ENCODE peak calls at places on chromosomes 2 and 18, in four cellular contexts. One of them, this sample, is unnamed. For H3K4me1 and H3K36me3, the result is how much of the 10 kb centered on the place peaks cover.

GRCh38 chr18:904135-905090 is at the start of gene ADCYAP1:
- DNase-seq in SJSA1: no peak
- DNase-seq in Peyer's patch: no peak
- DNase-seq in GM23248: peak
- DNase-seq in this sample: no peak

GRCh38 chr2:53911434-53912189 is 51.8 kb upstream of the GPR75 start:
- DNase-seq in SJSA1: no peak
- DNase-seq in Peyer's patch: no peak
- DNase-seq in GM23248: peak
- DNase-seq in this sample: no peak

GRCh38 chr18:8045890-8046289 is 478.8 kb downstream of the PTPRM start:
- DNase-seq in SJSA1: no peak
- DNase-seq in GM23248: peak
- DNase-seq in Peyer's patch: no peak
- DNase-seq in this sample: no peak

GRCh38 chr2:205755923-205756322 is 73.6 kb downstream of the NRP2 start:
- DNase-seq in GM23248: peak
- DNase-seq in SJSA1: no peak
- DNase-seq in Peyer's patch: no peak
- DNase-seq in this sample: peak

GRCh38 chr2:121228521-121228920 is 56.5 kb downstream of the TFCP2L1 start:
- DNase-seq in SJSA1: no peak
- DNase-seq in Peyer's patch: no peak
- DNase-seq in GM23248: no peak
- DNase-seq in this sample: no peak

GRCh38 chr2:46954951-46955571 is 39.5 kb upstream of the MCFD2 start:
- DNase-seq in SJSA1: peak
- DNase-seq in GM23248: peak
- DNase-seq in Peyer's patch: peak
- DNase-seq in this sample: peak

GRCh38 chr2:11239718-11240462 is 84.6 kb downstream of the SLC66A3 start:
- DNase-seq in GM23248: peak
- DNase-seq in SJSA1: peak
- DNase-seq in Peyer's patch: no peak
- DNase-seq in this sample: no peak

GRCh38 chr2:207951734-207952480 is 73.4 kb downstream of the PLEKHM3 start:
- DNase-seq in Peyer's patch: no peak
- DNase-seq in SJSA1: no peak
- DNase-seq in GM23248: no peak
- DNase-seq in this sample: no peak

GRCh38 chr2:39660612-39661196 is 5.0 kb upstream of the TMEM178A start:
- DNase-seq in SJSA1: no peak
- DNase-seq in GM23248: no peak
- DNase-seq in Peyer's patch: no peak
- DNase-seq in this sample: no peak

GRCh38 chr2:196206804-196207203 is 35.4 kb upstream of the STK17B start:
- DNase-seq in Peyer's patch: no peak
- DNase-seq in GM23248: no peak
- DNase-seq in SJSA1: no peak
- DNase-seq in this sample: no peak

GRCh38 chr2:86787701-86788100 is 3.0 kb downstream of the CD8A start:
- DNase-seq in GM23248: no peak
- DNase-seq in Peyer's patch: no peak
- DNase-seq in SJSA1: no peak
- DNase-seq in this sample: no peak

GRCh38 chr2:236628256-236628961 is 58.8 kb downstream of the ACKR3 start:
- DNase-seq in SJSA1: no peak
- DNase-seq in GM23248: no peak
- DNase-seq in Peyer's patch: peak
- DNase-seq in this sample: no peak

GRCh38 chr2:165382362-165382761 is 87.1 kb upstream of the CSRNP3 start:
- DNase-seq in SJSA1: no peak
- DNase-seq in GM23248: no peak
- DNase-seq in Peyer's patch: no peak
- DNase-seq in this sample: no peak

GRCh38 chr2:1715184-1716012 is 28.9 kb downstream of the PXDN start:
- DNase-seq in SJSA1: no peak
- DNase-seq in GM23248: peak
- DNase-seq in Peyer's patch: no peak
- DNase-seq in this sample: no peak

GRCh38 chr18:58223717-58224424 is 179.8 kb downstream of the NEDD4L start:
- DNase-seq in GM23248: peak
- DNase-seq in SJSA1: peak
- DNase-seq in Peyer's patch: peak
- DNase-seq in this sample: no peak

GRCh38 chr2:56540901-56541300 is 357.1 kb downstream of the CCDC85A start:
- DNase-seq in GM23248: no peak
- DNase-seq in SJSA1: no peak
- DNase-seq in Peyer's patch: no peak
- DNase-seq in this sample: no peak

GRCh38 chr2:85257359-85258193 is 70.2 kb downstream of the TGOLN2 start:
- DNase-seq in SJSA1: no peak
- DNase-seq in Peyer's patch: no peak
- DNase-seq in GM23248: peak
- DNase-seq in this sample: no peak
- H3K27ac ChIP-seq in SJSA1: peak
- H3K27ac ChIP-seq in Peyer's patch: no peak
- H3K27ac ChIP-seq in GM23248: no peak
- H3K27ac ChIP-seq in this sample: peak

GRCh38 chr18:36829362-36830140 is 624 bp downstream of the KIAA1328 start:
- DNase-seq in SJSA1: no peak
- DNase-seq in Peyer's patch: no peak
- DNase-seq in GM23248: peak
- DNase-seq in this sample: no peak
- H3K4me1 ChIP-seq in SJSA1: under half
- H3K4me1 ChIP-seq in Peyer's patch: under half
- H3K4me1 ChIP-seq in GM23248: under half
- H3K4me1 ChIP-seq in this sample: under half

DNA sequence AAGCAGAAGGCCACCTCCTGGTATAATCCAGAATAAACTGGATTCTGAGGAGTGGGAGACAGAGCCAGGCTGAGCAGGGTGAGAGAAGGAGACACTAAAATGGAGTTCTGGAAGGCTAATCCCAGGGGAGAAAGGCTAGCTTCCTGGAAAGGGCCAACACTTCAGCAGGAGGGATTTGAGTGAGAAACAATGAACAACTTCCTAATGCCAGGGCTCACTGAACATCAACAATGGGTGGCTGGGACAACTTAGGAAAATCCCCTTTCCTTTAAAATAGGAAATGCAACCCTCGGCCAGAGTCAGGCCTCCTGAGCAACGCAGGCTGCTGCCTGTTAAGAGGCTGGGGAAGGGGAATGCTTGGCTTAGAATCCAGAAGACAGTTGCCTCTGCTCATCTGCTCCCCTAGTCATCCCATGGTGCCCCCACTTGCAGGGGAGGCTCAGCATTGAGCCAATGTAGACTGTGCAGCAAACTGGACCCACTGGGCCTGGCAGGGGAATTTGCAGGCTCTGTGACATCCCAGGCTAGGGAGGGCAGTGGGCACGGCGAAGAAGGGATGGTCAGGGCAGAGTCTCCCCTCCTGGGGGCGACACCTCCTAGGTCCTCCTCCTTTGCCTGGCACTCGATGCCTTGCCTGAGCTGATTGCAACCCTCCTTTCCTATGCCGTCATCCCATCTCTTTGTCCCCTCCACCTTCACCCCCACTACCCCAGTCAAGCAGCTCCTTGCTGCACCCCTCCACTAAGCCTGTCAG is 182.6 kb downstream of the TNS1 start:
- DNase-seq in SJSA1: no peak
- DNase-seq in Peyer's patch: no peak
- DNase-seq in GM23248: no peak
- DNase-seq in this sample: no peak
- H3K36me3 ChIP-seq in SJSA1: under half
- H3K36me3 ChIP-seq in Peyer's patch: under half
- H3K36me3 ChIP-seq in GM23248: half or more
- H3K36me3 ChIP-seq in this sample: half or more

GRCh38 chr18:74288041-74288440 is 3.7 kb downstream of the CYB5A start:
- DNase-seq in SJSA1: no peak
- DNase-seq in Peyer's patch: no peak
- DNase-seq in GM23248: no peak
- DNase-seq in this sample: no peak
- H3K27ac ChIP-seq in SJSA1: no peak
- H3K27ac ChIP-seq in Peyer's patch: no peak
- H3K27ac ChIP-seq in GM23248: no peak
- H3K27ac ChIP-seq in this sample: peak

GRCh38 chr2:112643488-112643887 is 2.3 kb upstream of the SLC20A1 start:
- DNase-seq in GM23248: no peak
- DNase-seq in SJSA1: peak
- DNase-seq in Peyer's patch: no peak
- DNase-seq in this sample: no peak
- H3K4me1 ChIP-seq in GM23248: half or more
- H3K4me1 ChIP-seq in SJSA1: half or more
- H3K4me1 ChIP-seq in Peyer's patch: under half
- H3K4me1 ChIP-seq in this sample: under half

DNA sequence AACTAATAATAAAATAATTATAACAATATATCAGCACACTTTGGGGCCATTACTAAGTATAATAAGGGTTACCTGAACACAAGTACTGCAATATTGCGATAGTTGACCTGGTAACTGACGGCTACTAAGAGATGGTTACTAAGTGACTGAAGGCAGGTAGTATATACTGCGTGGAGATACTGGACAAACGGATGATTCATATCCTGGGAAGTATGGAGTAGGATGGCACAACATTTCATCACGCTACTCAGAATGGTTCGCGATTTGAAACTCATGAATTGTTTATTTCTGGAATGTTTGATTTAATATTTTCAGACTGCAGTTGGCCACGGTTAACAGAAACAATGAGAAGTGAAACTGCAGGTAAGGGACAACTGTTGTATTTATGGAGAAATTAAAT is 39.5 kb upstream of the FLACC1 start:
- DNase-seq in SJSA1: no peak
- DNase-seq in Peyer's patch: no peak
- DNase-seq in GM23248: no peak
- DNase-seq in this sample: no peak
- H3K36me3 ChIP-seq in SJSA1: half or more
- H3K36me3 ChIP-seq in Peyer's patch: under half
- H3K36me3 ChIP-seq in GM23248: half or more
- H3K36me3 ChIP-seq in this sample: half or more

DNA sequence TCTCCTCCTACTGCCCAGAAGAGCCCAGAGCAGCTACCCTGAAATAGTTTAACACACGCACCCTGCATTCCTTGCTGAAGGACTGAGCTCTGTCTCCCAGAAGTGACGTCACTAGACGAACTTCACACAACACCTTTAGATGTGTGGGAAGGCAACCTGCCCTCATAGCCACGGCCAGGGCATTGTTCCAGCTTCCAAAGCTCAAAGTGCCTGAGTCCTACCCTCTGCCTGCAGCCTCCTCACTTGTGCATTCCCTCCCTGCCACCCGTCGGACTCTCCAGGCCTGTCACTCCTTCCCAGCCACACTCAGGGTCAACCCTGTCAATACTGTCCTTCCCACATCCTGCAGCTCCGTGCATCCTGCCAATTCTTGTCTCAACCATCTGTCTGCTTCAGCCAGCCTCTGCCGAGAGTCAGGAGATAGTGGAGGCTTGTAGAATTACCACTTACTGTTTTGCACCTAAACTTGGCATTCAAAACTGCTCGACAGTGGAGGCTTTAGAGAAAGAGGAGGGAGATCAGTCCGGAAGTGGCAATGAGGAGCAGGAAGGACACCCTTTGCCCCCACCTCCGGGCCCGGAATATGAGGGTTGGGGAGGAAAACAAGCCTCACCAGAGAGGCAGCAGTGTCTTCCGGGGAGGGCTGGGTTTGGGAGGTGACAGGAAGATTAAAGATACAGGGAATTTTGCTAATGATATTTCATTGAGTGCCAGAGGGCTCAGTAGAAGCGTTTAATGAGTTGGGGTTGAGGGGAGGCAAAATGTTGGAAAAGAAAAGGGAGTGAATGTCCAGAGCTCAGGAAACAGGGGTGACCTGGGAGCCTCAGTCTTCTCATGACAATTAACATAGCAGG is 72.3 kb upstream of the ATG16L1 start:
- DNase-seq in Peyer's patch: no peak
- DNase-seq in GM23248: no peak
- DNase-seq in SJSA1: no peak
- DNase-seq in this sample: no peak
- H3K27ac ChIP-seq in Peyer's patch: no peak
- H3K27ac ChIP-seq in GM23248: no peak
- H3K27ac ChIP-seq in SJSA1: no peak
- H3K27ac ChIP-seq in this sample: no peak

GRCh38 chr2:13584020-13584419 is 867.3 kb downstream of the TRIB2 start:
- DNase-seq in SJSA1: no peak
- DNase-seq in GM23248: peak
- DNase-seq in Peyer's patch: no peak
- DNase-seq in this sample: no peak
- H3K4me1 ChIP-seq in SJSA1: under half
- H3K4me1 ChIP-seq in GM23248: under half
- H3K4me1 ChIP-seq in Peyer's patch: under half
- H3K4me1 ChIP-seq in this sample: under half

DNA sequence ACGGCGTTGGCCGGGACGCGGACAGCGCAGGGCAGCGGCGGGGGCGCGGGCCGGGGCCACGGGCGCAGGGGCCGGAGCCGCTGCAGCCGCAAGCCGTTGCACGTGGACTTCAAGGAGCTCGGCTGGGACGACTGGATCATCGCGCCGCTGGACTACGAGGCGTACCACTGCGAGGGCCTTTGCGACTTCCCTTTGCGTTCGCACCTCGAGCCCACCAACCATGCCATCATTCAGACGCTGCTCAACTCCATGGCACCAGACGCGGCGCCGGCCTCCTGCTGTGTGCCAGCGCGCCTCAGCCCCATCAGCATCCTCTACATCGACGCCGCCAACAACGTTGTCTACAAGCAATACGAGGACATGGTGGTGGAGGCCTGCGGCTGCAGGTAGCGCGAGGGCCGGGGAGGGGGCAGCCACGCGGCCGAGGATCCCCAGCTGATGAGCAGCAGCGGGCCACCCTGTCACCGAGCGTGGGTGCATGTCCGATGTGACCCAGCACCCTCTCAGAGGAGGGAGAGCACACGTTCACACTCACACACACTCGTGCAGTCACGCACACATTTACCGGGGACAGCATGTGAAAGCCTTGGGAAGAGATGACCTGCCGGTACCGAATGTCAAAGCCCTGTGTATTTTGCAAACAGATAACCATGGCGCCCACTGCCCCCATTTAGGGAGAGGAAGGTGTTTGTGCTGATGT is 4.2 kb downstream of the GDF7 start:
- DNase-seq in Peyer's patch: peak
- DNase-seq in SJSA1: no peak
- DNase-seq in GM23248: peak
- DNase-seq in this sample: no peak
- H3K36me3 ChIP-seq in Peyer's patch: under half
- H3K36me3 ChIP-seq in SJSA1: under half
- H3K36me3 ChIP-seq in GM23248: under half
- H3K36me3 ChIP-seq in this sample: under half

DNA sequence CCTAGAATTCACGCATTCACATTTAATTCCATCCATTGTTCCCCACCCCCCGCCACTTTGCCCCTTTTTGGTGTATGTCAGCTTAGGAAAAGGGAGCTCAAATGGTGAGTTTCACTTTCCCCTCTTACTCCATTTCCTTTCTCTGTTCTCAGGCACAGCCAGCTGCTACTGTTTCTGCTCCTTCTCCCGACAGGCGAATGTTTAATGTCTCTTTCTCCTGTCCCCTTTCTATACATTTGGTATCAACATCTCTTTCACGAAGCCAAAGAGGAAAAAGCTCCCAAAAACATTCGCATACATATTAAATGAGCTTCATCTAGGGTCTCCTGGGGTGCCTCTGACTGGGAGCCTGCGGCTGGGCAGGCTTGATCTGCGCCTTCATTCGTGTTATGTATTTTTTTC is 124.2 kb upstream of the SATB2 start:
- DNase-seq in Peyer's patch: no peak
- DNase-seq in SJSA1: no peak
- DNase-seq in GM23248: no peak
- DNase-seq in this sample: no peak
- H3K27ac ChIP-seq in Peyer's patch: no peak
- H3K27ac ChIP-seq in SJSA1: no peak
- H3K27ac ChIP-seq in GM23248: no peak
- H3K27ac ChIP-seq in this sample: no peak

This sample was measured in tibial artery.